ENCODE peak calls at places on chromosomes 16 and 17, in seven cellular contexts. One of them, this sample, is unnamed.

GRCh38 chr16:85248269-85248668 is 136.0 kb upstream of the CIBAR2 start:
- DNase-seq in stimulated activated CD4-positive, alpha-beta T cell treated with anti-CD3 and anti-CD28 coated beads, TNF-alpha, amount 100 ng/mL, for 48 hours: no peak
- DNase-seq in non-pigmented ciliary epithelial cell: no peak
- DNase-seq in neural crest cell: no peak
- DNase-seq in NCI-H2081: no peak
- DNase-seq in activated CD4-positive, alpha-beta T cell treated with anti-CD3 and anti-CD28 coated beads, Interleukin-2, amount 10 ng/mL, durations not matched to agents 7 days and 5 days: no peak
- DNase-seq in stimulated activated CD8-positive, alpha-beta memory T cell treated with anti-CD3 and anti-CD28 coated beads, Interleukin-12 subunit alpha, Interleukin-12 subunit beta, amount 100 ng/mL, for 4 hours: no peak
- DNase-seq in this sample: no peak

GRCh38 chr16:56190903-56191806 is at the start of gene GNAO1:
- DNase-seq in stimulated activated CD4-positive, alpha-beta T cell treated with anti-CD3 and anti-CD28 coated beads, TNF-alpha, amount 100 ng/mL, for 48 hours: peak
- DNase-seq in non-pigmented ciliary epithelial cell: no peak
- DNase-seq in neural crest cell: peak
- DNase-seq in NCI-H2081: peak
- DNase-seq in activated CD4-positive, alpha-beta T cell treated with anti-CD3 and anti-CD28 coated beads, Interleukin-2, amount 10 ng/mL, durations not matched to agents 7 days and 5 days: peak
- DNase-seq in stimulated activated CD8-positive, alpha-beta memory T cell treated with anti-CD3 and anti-CD28 coated beads, Interleukin-12 subunit alpha, Interleukin-12 subunit beta, amount 100 ng/mL, for 4 hours: peak
- DNase-seq in this sample: peak

GRCh38 chr16:86501989-86502855 is 8.1 kb upstream of the FOXF1 start:
- DNase-seq in stimulated activated CD4-positive, alpha-beta T cell treated with anti-CD3 and anti-CD28 coated beads, TNF-alpha, amount 100 ng/mL, for 48 hours: no peak
- DNase-seq in non-pigmented ciliary epithelial cell: no peak
- DNase-seq in neural crest cell: no peak
- DNase-seq in NCI-H2081: no peak
- DNase-seq in activated CD4-positive, alpha-beta T cell treated with anti-CD3 and anti-CD28 coated beads, Interleukin-2, amount 10 ng/mL, durations not matched to agents 7 days and 5 days: no peak
- DNase-seq in stimulated activated CD8-positive, alpha-beta memory T cell treated with anti-CD3 and anti-CD28 coated beads, Interleukin-12 subunit alpha, Interleukin-12 subunit beta, amount 100 ng/mL, for 4 hours: no peak
- DNase-seq in this sample: no peak

GRCh38 chr16:252366-253337 is 18.0 kb downstream of the FAM234A start:
- DNase-seq in stimulated activated CD4-positive, alpha-beta T cell treated with anti-CD3 and anti-CD28 coated beads, TNF-alpha, amount 100 ng/mL, for 48 hours: no peak
- DNase-seq in non-pigmented ciliary epithelial cell: no peak
- DNase-seq in neural crest cell: no peak
- DNase-seq in NCI-H2081: no peak
- DNase-seq in activated CD4-positive, alpha-beta T cell treated with anti-CD3 and anti-CD28 coated beads, Interleukin-2, amount 10 ng/mL, durations not matched to agents 7 days and 5 days: peak
- DNase-seq in stimulated activated CD8-positive, alpha-beta memory T cell treated with anti-CD3 and anti-CD28 coated beads, Interleukin-12 subunit alpha, Interleukin-12 subunit beta, amount 100 ng/mL, for 4 hours: no peak
- DNase-seq in this sample: no peak

GRCh38 chr17:28745777-28746473 is 2.1 kb downstream of the TRAF4 start:
- DNase-seq in stimulated activated CD4-positive, alpha-beta T cell treated with anti-CD3 and anti-CD28 coated beads, TNF-alpha, amount 100 ng/mL, for 48 hours: no peak
- DNase-seq in non-pigmented ciliary epithelial cell: no peak
- DNase-seq in neural crest cell: no peak
- DNase-seq in NCI-H2081: no peak
- DNase-seq in activated CD4-positive, alpha-beta T cell treated with anti-CD3 and anti-CD28 coated beads, Interleukin-2, amount 10 ng/mL, durations not matched to agents 7 days and 5 days: no peak
- DNase-seq in stimulated activated CD8-positive, alpha-beta memory T cell treated with anti-CD3 and anti-CD28 coated beads, Interleukin-12 subunit alpha, Interleukin-12 subunit beta, amount 100 ng/mL, for 4 hours: no peak
- DNase-seq in this sample: no peak

GRCh38 chr17:83128306-83129240 is 49.2 kb downstream of the METRNL start:
- DNase-seq in stimulated activated CD4-positive, alpha-beta T cell treated with anti-CD3 and anti-CD28 coated beads, TNF-alpha, amount 100 ng/mL, for 48 hours: no peak
- DNase-seq in non-pigmented ciliary epithelial cell: no peak
- DNase-seq in neural crest cell: no peak
- DNase-seq in NCI-H2081: no peak
- DNase-seq in activated CD4-positive, alpha-beta T cell treated with anti-CD3 and anti-CD28 coated beads, Interleukin-2, amount 10 ng/mL, durations not matched to agents 7 days and 5 days: no peak
- DNase-seq in stimulated activated CD8-positive, alpha-beta memory T cell treated with anti-CD3 and anti-CD28 coated beads, Interleukin-12 subunit alpha, Interleukin-12 subunit beta, amount 100 ng/mL, for 4 hours: no peak
- DNase-seq in this sample: no peak

GRCh38 chr16:483351-484075 is 44.0 kb upstream of the CAPN15 start:
- DNase-seq in stimulated activated CD4-positive, alpha-beta T cell treated with anti-CD3 and anti-CD28 coated beads, TNF-alpha, amount 100 ng/mL, for 48 hours: no peak
- DNase-seq in non-pigmented ciliary epithelial cell: no peak
- DNase-seq in neural crest cell: no peak
- DNase-seq in NCI-H2081: no peak
- DNase-seq in activated CD4-positive, alpha-beta T cell treated with anti-CD3 and anti-CD28 coated beads, Interleukin-2, amount 10 ng/mL, durations not matched to agents 7 days and 5 days: no peak
- DNase-seq in stimulated activated CD8-positive, alpha-beta memory T cell treated with anti-CD3 and anti-CD28 coated beads, Interleukin-12 subunit alpha, Interleukin-12 subunit beta, amount 100 ng/mL, for 4 hours: no peak
- DNase-seq in this sample: no peak

GRCh38 chr16:85563515-85564276 is 49.4 kb upstream of the GSE1 start:
- DNase-seq in stimulated activated CD4-positive, alpha-beta T cell treated with anti-CD3 and anti-CD28 coated beads, TNF-alpha, amount 100 ng/mL, for 48 hours: no peak
- DNase-seq in non-pigmented ciliary epithelial cell: no peak
- DNase-seq in neural crest cell: no peak
- DNase-seq in NCI-H2081: no peak
- DNase-seq in activated CD4-positive, alpha-beta T cell treated with anti-CD3 and anti-CD28 coated beads, Interleukin-2, amount 10 ng/mL, durations not matched to agents 7 days and 5 days: no peak
- DNase-seq in stimulated activated CD8-positive, alpha-beta memory T cell treated with anti-CD3 and anti-CD28 coated beads, Interleukin-12 subunit alpha, Interleukin-12 subunit beta, amount 100 ng/mL, for 4 hours: no peak
- DNase-seq in this sample: no peak

GRCh38 chr16:84387021-84387420 is 18.7 kb downstream of the ATP2C2 start:
- DNase-seq in stimulated activated CD4-positive, alpha-beta T cell treated with anti-CD3 and anti-CD28 coated beads, TNF-alpha, amount 100 ng/mL, for 48 hours: no peak
- DNase-seq in non-pigmented ciliary epithelial cell: no peak
- DNase-seq in neural crest cell: no peak
- DNase-seq in NCI-H2081: no peak
- DNase-seq in activated CD4-positive, alpha-beta T cell treated with anti-CD3 and anti-CD28 coated beads, Interleukin-2, amount 10 ng/mL, durations not matched to agents 7 days and 5 days: no peak
- DNase-seq in stimulated activated CD8-positive, alpha-beta memory T cell treated with anti-CD3 and anti-CD28 coated beads, Interleukin-12 subunit alpha, Interleukin-12 subunit beta, amount 100 ng/mL, for 4 hours: no peak
- DNase-seq in this sample: no peak

GRCh38 chr17:42026821-42027539 is 7.1 kb downstream of the NKIRAS2 start:
- DNase-seq in stimulated activated CD4-positive, alpha-beta T cell treated with anti-CD3 and anti-CD28 coated beads, TNF-alpha, amount 100 ng/mL, for 48 hours: no peak
- DNase-seq in non-pigmented ciliary epithelial cell: no peak
- DNase-seq in neural crest cell: no peak
- DNase-seq in NCI-H2081: no peak
- DNase-seq in activated CD4-positive, alpha-beta T cell treated with anti-CD3 and anti-CD28 coated beads, Interleukin-2, amount 10 ng/mL, durations not matched to agents 7 days and 5 days: no peak
- DNase-seq in stimulated activated CD8-positive, alpha-beta memory T cell treated with anti-CD3 and anti-CD28 coated beads, Interleukin-12 subunit alpha, Interleukin-12 subunit beta, amount 100 ng/mL, for 4 hours: no peak
- DNase-seq in this sample: no peak

GRCh38 chr17:83032781-83033180 is 46.6 kb upstream of the METRNL start:
- DNase-seq in stimulated activated CD4-positive, alpha-beta T cell treated with anti-CD3 and anti-CD28 coated beads, TNF-alpha, amount 100 ng/mL, for 48 hours: no peak
- DNase-seq in non-pigmented ciliary epithelial cell: no peak
- DNase-seq in neural crest cell: no peak
- DNase-seq in NCI-H2081: no peak
- DNase-seq in activated CD4-positive, alpha-beta T cell treated with anti-CD3 and anti-CD28 coated beads, Interleukin-2, amount 10 ng/mL, durations not matched to agents 7 days and 5 days: no peak
- DNase-seq in stimulated activated CD8-positive, alpha-beta memory T cell treated with anti-CD3 and anti-CD28 coated beads, Interleukin-12 subunit alpha, Interleukin-12 subunit beta, amount 100 ng/mL, for 4 hours: no peak
- DNase-seq in this sample: no peak

GRCh38 chr17:37750768-37751466 is 6.1 kb upstream of the HNF1B start:
- DNase-seq in stimulated activated CD4-positive, alpha-beta T cell treated with anti-CD3 and anti-CD28 coated beads, TNF-alpha, amount 100 ng/mL, for 48 hours: no peak
- DNase-seq in non-pigmented ciliary epithelial cell: no peak
- DNase-seq in neural crest cell: no peak
- DNase-seq in NCI-H2081: no peak
- DNase-seq in activated CD4-positive, alpha-beta T cell treated with anti-CD3 and anti-CD28 coated beads, Interleukin-2, amount 10 ng/mL, durations not matched to agents 7 days and 5 days: no peak
- DNase-seq in stimulated activated CD8-positive, alpha-beta memory T cell treated with anti-CD3 and anti-CD28 coated beads, Interleukin-12 subunit alpha, Interleukin-12 subunit beta, amount 100 ng/mL, for 4 hours: no peak
- DNase-seq in this sample: no peak

GRCh38 chr17:50953831-50954601 is 87.9 kb upstream of the TOB1 start:
- DNase-seq in stimulated activated CD4-positive, alpha-beta T cell treated with anti-CD3 and anti-CD28 coated beads, TNF-alpha, amount 100 ng/mL, for 48 hours: no peak
- DNase-seq in non-pigmented ciliary epithelial cell: peak
- DNase-seq in neural crest cell: no peak
- DNase-seq in NCI-H2081: peak
- DNase-seq in activated CD4-positive, alpha-beta T cell treated with anti-CD3 and anti-CD28 coated beads, Interleukin-2, amount 10 ng/mL, durations not matched to agents 7 days and 5 days: no peak
- DNase-seq in stimulated activated CD8-positive, alpha-beta memory T cell treated with anti-CD3 and anti-CD28 coated beads, Interleukin-12 subunit alpha, Interleukin-12 subunit beta, amount 100 ng/mL, for 4 hours: no peak
- DNase-seq in this sample: no peak

GRCh38 chr16:81101702-81102101 is 5.5 kb upstream of the GCSH start:
- DNase-seq in stimulated activated CD4-positive, alpha-beta T cell treated with anti-CD3 and anti-CD28 coated beads, TNF-alpha, amount 100 ng/mL, for 48 hours: no peak
- DNase-seq in non-pigmented ciliary epithelial cell: no peak
- DNase-seq in neural crest cell: no peak
- DNase-seq in NCI-H2081: no peak
- DNase-seq in activated CD4-positive, alpha-beta T cell treated with anti-CD3 and anti-CD28 coated beads, Interleukin-2, amount 10 ng/mL, durations not matched to agents 7 days and 5 days: no peak
- DNase-seq in stimulated activated CD8-positive, alpha-beta memory T cell treated with anti-CD3 and anti-CD28 coated beads, Interleukin-12 subunit alpha, Interleukin-12 subunit beta, amount 100 ng/mL, for 4 hours: no peak
- DNase-seq in this sample: no peak

GRCh38 chr17:58382108-58382884 is 30.3 kb upstream of the SUPT4H1 start:
- DNase-seq in stimulated activated CD4-positive, alpha-beta T cell treated with anti-CD3 and anti-CD28 coated beads, TNF-alpha, amount 100 ng/mL, for 48 hours: no peak
- DNase-seq in non-pigmented ciliary epithelial cell: no peak
- DNase-seq in neural crest cell: no peak
- DNase-seq in NCI-H2081: no peak
- DNase-seq in activated CD4-positive, alpha-beta T cell treated with anti-CD3 and anti-CD28 coated beads, Interleukin-2, amount 10 ng/mL, durations not matched to agents 7 days and 5 days: no peak
- DNase-seq in stimulated activated CD8-positive, alpha-beta memory T cell treated with anti-CD3 and anti-CD28 coated beads, Interleukin-12 subunit alpha, Interleukin-12 subunit beta, amount 100 ng/mL, for 4 hours: no peak
- DNase-seq in this sample: no peak

GRCh38 chr17:9444687-9445086 is 130.9 kb downstream of the STX8 start:
- DNase-seq in stimulated activated CD4-positive, alpha-beta T cell treated with anti-CD3 and anti-CD28 coated beads, TNF-alpha, amount 100 ng/mL, for 48 hours: no peak
- DNase-seq in non-pigmented ciliary epithelial cell: no peak
- DNase-seq in neural crest cell: no peak
- DNase-seq in NCI-H2081: no peak
- DNase-seq in activated CD4-positive, alpha-beta T cell treated with anti-CD3 and anti-CD28 coated beads, Interleukin-2, amount 10 ng/mL, durations not matched to agents 7 days and 5 days: no peak
- DNase-seq in stimulated activated CD8-positive, alpha-beta memory T cell treated with anti-CD3 and anti-CD28 coated beads, Interleukin-12 subunit alpha, Interleukin-12 subunit beta, amount 100 ng/mL, for 4 hours: no peak
- DNase-seq in this sample: no peak

GRCh38 chr16:69311533-69312388 is 611 bp downstream of the VPS4A start:
- DNase-seq in stimulated activated CD4-positive, alpha-beta T cell treated with anti-CD3 and anti-CD28 coated beads, TNF-alpha, amount 100 ng/mL, for 48 hours: no peak
- DNase-seq in non-pigmented ciliary epithelial cell: no peak
- DNase-seq in neural crest cell: peak
- DNase-seq in NCI-H2081: peak
- DNase-seq in activated CD4-positive, alpha-beta T cell treated with anti-CD3 and anti-CD28 coated beads, Interleukin-2, amount 10 ng/mL, durations not matched to agents 7 days and 5 days: peak
- DNase-seq in stimulated activated CD8-positive, alpha-beta memory T cell treated with anti-CD3 and anti-CD28 coated beads, Interleukin-12 subunit alpha, Interleukin-12 subunit beta, amount 100 ng/mL, for 4 hours: no peak
- DNase-seq in this sample: peak

GRCh38 chr16:55249936-55250335 is 74.1 kb upstream of the IRX6 start:
- DNase-seq in stimulated activated CD4-positive, alpha-beta T cell treated with anti-CD3 and anti-CD28 coated beads, TNF-alpha, amount 100 ng/mL, for 48 hours: no peak
- DNase-seq in non-pigmented ciliary epithelial cell: no peak
- DNase-seq in neural crest cell: no peak
- DNase-seq in NCI-H2081: no peak
- DNase-seq in activated CD4-positive, alpha-beta T cell treated with anti-CD3 and anti-CD28 coated beads, Interleukin-2, amount 10 ng/mL, durations not matched to agents 7 days and 5 days: no peak
- DNase-seq in stimulated activated CD8-positive, alpha-beta memory T cell treated with anti-CD3 and anti-CD28 coated beads, Interleukin-12 subunit alpha, Interleukin-12 subunit beta, amount 100 ng/mL, for 4 hours: no peak
- DNase-seq in this sample: no peak

GRCh38 chr16:11629071-11630030 is 38.9 kb upstream of the SNN start:
- DNase-seq in stimulated activated CD4-positive, alpha-beta T cell treated with anti-CD3 and anti-CD28 coated beads, TNF-alpha, amount 100 ng/mL, for 48 hours: no peak
- DNase-seq in non-pigmented ciliary epithelial cell: no peak
- DNase-seq in neural crest cell: no peak
- DNase-seq in NCI-H2081: no peak
- DNase-seq in activated CD4-positive, alpha-beta T cell treated with anti-CD3 and anti-CD28 coated beads, Interleukin-2, amount 10 ng/mL, durations not matched to agents 7 days and 5 days: no peak
- DNase-seq in stimulated activated CD8-positive, alpha-beta memory T cell treated with anti-CD3 and anti-CD28 coated beads, Interleukin-12 subunit alpha, Interleukin-12 subunit beta, amount 100 ng/mL, for 4 hours: no peak
- DNase-seq in this sample: no peak

GRCh38 chr17:49280061-49280460 is 49.5 kb upstream of the PHOSPHO1 start:
- DNase-seq in stimulated activated CD4-positive, alpha-beta T cell treated with anti-CD3 and anti-CD28 coated beads, TNF-alpha, amount 100 ng/mL, for 48 hours: no peak
- DNase-seq in non-pigmented ciliary epithelial cell: no peak
- DNase-seq in neural crest cell: no peak
- DNase-seq in NCI-H2081: no peak
- DNase-seq in activated CD4-positive, alpha-beta T cell treated with anti-CD3 and anti-CD28 coated beads, Interleukin-2, amount 10 ng/mL, durations not matched to agents 7 days and 5 days: no peak
- DNase-seq in stimulated activated CD8-positive, alpha-beta memory T cell treated with anti-CD3 and anti-CD28 coated beads, Interleukin-12 subunit alpha, Interleukin-12 subunit beta, amount 100 ng/mL, for 4 hours: no peak
- DNase-seq in this sample: no peak

GRCh38 chr17:49890852-49891251 is 43.0 kb upstream of the TAC4 start:
- DNase-seq in stimulated activated CD4-positive, alpha-beta T cell treated with anti-CD3 and anti-CD28 coated beads, TNF-alpha, amount 100 ng/mL, for 48 hours: no peak
- DNase-seq in non-pigmented ciliary epithelial cell: no peak
- DNase-seq in neural crest cell: no peak
- DNase-seq in NCI-H2081: no peak
- DNase-seq in activated CD4-positive, alpha-beta T cell treated with anti-CD3 and anti-CD28 coated beads, Interleukin-2, amount 10 ng/mL, durations not matched to agents 7 days and 5 days: no peak
- DNase-seq in stimulated activated CD8-positive, alpha-beta memory T cell treated with anti-CD3 and anti-CD28 coated beads, Interleukin-12 subunit alpha, Interleukin-12 subunit beta, amount 100 ng/mL, for 4 hours: no peak
- DNase-seq in this sample: no peak

GRCh38 chr17:18324140-18325049 is 9.3 kb downstream of the SMCR8 start:
- DNase-seq in stimulated activated CD4-positive, alpha-beta T cell treated with anti-CD3 and anti-CD28 coated beads, TNF-alpha, amount 100 ng/mL, for 48 hours: no peak
- DNase-seq in non-pigmented ciliary epithelial cell: no peak
- DNase-seq in neural crest cell: no peak
- DNase-seq in NCI-H2081: no peak
- DNase-seq in activated CD4-positive, alpha-beta T cell treated with anti-CD3 and anti-CD28 coated beads, Interleukin-2, amount 10 ng/mL, durations not matched to agents 7 days and 5 days: no peak
- DNase-seq in stimulated activated CD8-positive, alpha-beta memory T cell treated with anti-CD3 and anti-CD28 coated beads, Interleukin-12 subunit alpha, Interleukin-12 subunit beta, amount 100 ng/mL, for 4 hours: no peak
- DNase-seq in this sample: no peak

GRCh38 chr17:67186782-67187181 is 58.2 kb downstream of the HELZ start:
- DNase-seq in stimulated activated CD4-positive, alpha-beta T cell treated with anti-CD3 and anti-CD28 coated beads, TNF-alpha, amount 100 ng/mL, for 48 hours: no peak
- DNase-seq in non-pigmented ciliary epithelial cell: no peak
- DNase-seq in neural crest cell: no peak
- DNase-seq in NCI-H2081: no peak
- DNase-seq in activated CD4-positive, alpha-beta T cell treated with anti-CD3 and anti-CD28 coated beads, Interleukin-2, amount 10 ng/mL, durations not matched to agents 7 days and 5 days: no peak
- DNase-seq in stimulated activated CD8-positive, alpha-beta memory T cell treated with anti-CD3 and anti-CD28 coated beads, Interleukin-12 subunit alpha, Interleukin-12 subunit beta, amount 100 ng/mL, for 4 hours: no peak
- DNase-seq in this sample: no peak

GRCh38 chr17:15452746-15453145 is 14.7 kb downstream of the CDRT4 start:
- DNase-seq in stimulated activated CD4-positive, alpha-beta T cell treated with anti-CD3 and anti-CD28 coated beads, TNF-alpha, amount 100 ng/mL, for 48 hours: no peak
- DNase-seq in non-pigmented ciliary epithelial cell: no peak
- DNase-seq in neural crest cell: no peak
- DNase-seq in NCI-H2081: no peak
- DNase-seq in activated CD4-positive, alpha-beta T cell treated with anti-CD3 and anti-CD28 coated beads, Interleukin-2, amount 10 ng/mL, durations not matched to agents 7 days and 5 days: no peak
- DNase-seq in stimulated activated CD8-positive, alpha-beta memory T cell treated with anti-CD3 and anti-CD28 coated beads, Interleukin-12 subunit alpha, Interleukin-12 subunit beta, amount 100 ng/mL, for 4 hours: no peak
- DNase-seq in this sample: no peak

GRCh38 chr17:14950216-14950615 is 314.9 kb downstream of the PMP22 start:
- DNase-seq in stimulated activated CD4-positive, alpha-beta T cell treated with anti-CD3 and anti-CD28 coated beads, TNF-alpha, amount 100 ng/mL, for 48 hours: no peak
- DNase-seq in non-pigmented ciliary epithelial cell: peak
- DNase-seq in neural crest cell: no peak
- DNase-seq in NCI-H2081: no peak
- DNase-seq in activated CD4-positive, alpha-beta T cell treated with anti-CD3 and anti-CD28 coated beads, Interleukin-2, amount 10 ng/mL, durations not matched to agents 7 days and 5 days: no peak
- DNase-seq in stimulated activated CD8-positive, alpha-beta memory T cell treated with anti-CD3 and anti-CD28 coated beads, Interleukin-12 subunit alpha, Interleukin-12 subunit beta, amount 100 ng/mL, for 4 hours: no peak
- DNase-seq in this sample: no peak

GRCh38 chr16:4534151-4534790 is 4.3 kb downstream of the CDIP1 start:
- DNase-seq in stimulated activated CD4-positive, alpha-beta T cell treated with anti-CD3 and anti-CD28 coated beads, TNF-alpha, amount 100 ng/mL, for 48 hours: no peak
- DNase-seq in non-pigmented ciliary epithelial cell: no peak
- DNase-seq in neural crest cell: no peak
- DNase-seq in NCI-H2081: peak
- DNase-seq in activated CD4-positive, alpha-beta T cell treated with anti-CD3 and anti-CD28 coated beads, Interleukin-2, amount 10 ng/mL, durations not matched to agents 7 days and 5 days: peak
- DNase-seq in stimulated activated CD8-positive, alpha-beta memory T cell treated with anti-CD3 and anti-CD28 coated beads, Interleukin-12 subunit alpha, Interleukin-12 subunit beta, amount 100 ng/mL, for 4 hours: no peak
- DNase-seq in this sample: no peak

GRCh38 chr16:11233727-11234376 is 22.2 kb downstream of the SOCS1 start:
- DNase-seq in stimulated activated CD4-positive, alpha-beta T cell treated with anti-CD3 and anti-CD28 coated beads, TNF-alpha, amount 100 ng/mL, for 48 hours: peak
- DNase-seq in non-pigmented ciliary epithelial cell: no peak
- DNase-seq in neural crest cell: no peak
- DNase-seq in NCI-H2081: no peak
- DNase-seq in activated CD4-positive, alpha-beta T cell treated with anti-CD3 and anti-CD28 coated beads, Interleukin-2, amount 10 ng/mL, durations not matched to agents 7 days and 5 days: peak
- DNase-seq in stimulated activated CD8-positive, alpha-beta memory T cell treated with anti-CD3 and anti-CD28 coated beads, Interleukin-12 subunit alpha, Interleukin-12 subunit beta, amount 100 ng/mL, for 4 hours: peak
- DNase-seq in this sample: peak

GRCh38 chr16:1645914-1646525 is 32.1 kb upstream of the JPT2 start:
- DNase-seq in stimulated activated CD4-positive, alpha-beta T cell treated with anti-CD3 and anti-CD28 coated beads, TNF-alpha, amount 100 ng/mL, for 48 hours: peak
- DNase-seq in non-pigmented ciliary epithelial cell: peak
- DNase-seq in neural crest cell: no peak
- DNase-seq in NCI-H2081: peak
- DNase-seq in activated CD4-positive, alpha-beta T cell treated with anti-CD3 and anti-CD28 coated beads, Interleukin-2, amount 10 ng/mL, durations not matched to agents 7 days and 5 days: peak
- DNase-seq in stimulated activated CD8-positive, alpha-beta memory T cell treated with anti-CD3 and anti-CD28 coated beads, Interleukin-12 subunit alpha, Interleukin-12 subunit beta, amount 100 ng/mL, for 4 hours: peak
- DNase-seq in this sample: peak

GRCh38 chr17:4498461-4499397 is at the start of gene SPNS2:
- DNase-seq in stimulated activated CD4-positive, alpha-beta T cell treated with anti-CD3 and anti-CD28 coated beads, TNF-alpha, amount 100 ng/mL, for 48 hours: peak
- DNase-seq in non-pigmented ciliary epithelial cell: no peak
- DNase-seq in neural crest cell: peak
- DNase-seq in NCI-H2081: peak
- DNase-seq in activated CD4-positive, alpha-beta T cell treated with anti-CD3 and anti-CD28 coated beads, Interleukin-2, amount 10 ng/mL, durations not matched to agents 7 days and 5 days: peak
- DNase-seq in stimulated activated CD8-positive, alpha-beta memory T cell treated with anti-CD3 and anti-CD28 coated beads, Interleukin-12 subunit alpha, Interleukin-12 subunit beta, amount 100 ng/mL, for 4 hours: peak
- DNase-seq in this sample: no peak